ENCODE peak calls at places on chromosomes 12 and 14, in nine cellular contexts. Q is heart right ventricle, M is GM20000, W is kidney, L is transverse colon, A is Panc1, Y is sigmoid colon, G is cardiac fibroblast, T is astrocyte of the spinal cord. P is an unnamed sample.

GRCh38 chr14:104271394-104271793 is 133.0 kb downstream of the KIF26A start:
- DNase-seq in Y (no peak), L (no peak), M (no peak), Q (no peak), W (no peak), A (no peak), T (no peak), G (no peak), P (no peak)

GRCh38 chr12:72901685-72902084 is 629.5 kb downstream of the TRHDE start:
- DNase-seq in G (no peak), W (no peak), T (no peak), Y (no peak), A (no peak), M (no peak), L (no peak), Q (no peak), P (no peak)

GRCh38 chr12:85036241-85036707 is at the start of the genes LRRIQ1 and TSPAN19:
- DNase-seq in Y (peak; percentile 76), T (peak; percentile 92), M (peak; percentile 63), Q (peak; percentile 64), W (peak; percentile 75), A (peak; percentile 39), L (peak; percentile 48), G (peak; percentile 93), P (peak; percentile 69)

GRCh38 chr14:103257211-103257962 is 76.7 kb upstream of the EIF5 start:
- DNase-seq in M (no peak), W (no peak), Y (no peak), A (no peak), Q (no peak), G (peak; percentile 51), T (no peak), L (no peak), P (no peak)

GRCh38 chr12:75455839-75456238 is 24.7 kb upstream of the GLIPR1 start:
- DNase-seq in T (no peak), L (no peak), Q (no peak), G (no peak), A (no peak), Y (no peak), W (no peak), M (no peak), P (no peak)

GRCh38 chr12:91140660-91141045 is 29.4 kb upstream of the LUM start:
- DNase-seq in G (peak; percentile 80), W (no peak), A (no peak), Q (peak; percentile 19), L (no peak), T (no peak), M (no peak), Y (no peak), P (no peak)

GRCh38 chr12:113347892-113348291 is 10.5 kb upstream of the PLBD2 start:
- DNase-seq in M (no peak), W (no peak), L (no peak), T (no peak), Y (no peak), G (no peak), Q (no peak), A (no peak), P (no peak)

GRCh38 chr12:113436586-113436985 is 14.4 kb downstream of the SDSL start:
- DNase-seq in M (no peak), A (no peak), G (no peak), Q (no peak), T (no peak), L (no peak), W (peak; percentile 55), Y (no peak), P (peak; percentile 90)

GRCh38 chr14:25765909-25766308 is 716.0 kb upstream of the STXBP6 start:
- DNase-seq in W (no peak), M (no peak), Y (no peak), L (no peak), Q (no peak), A (no peak), G (no peak), T (no peak), P (no peak)

GRCh38 chr14:54425537-54426274 is 15.5 kb downstream of the CNIH1 start:
- DNase-seq in Q (no peak), L (no peak), G (no peak), T (no peak), Y (no peak), W (no peak), A (no peak), M (no peak), P (no peak)

GRCh38 chr12:58833844-58834243 is 86.5 kb downstream of the LRIG3 start:
- DNase-seq in Y (no peak), A (no peak), M (no peak), T (no peak), G (peak; percentile 10), Q (no peak), L (no peak), W (no peak), P (no peak)
- TF ChIP-seq CTCF in Y (no peak), A (no peak), M (no peak), T (no peak), G (no peak), Q (no peak), L (no peak), W (peak; percentile 14), P (no peak)

DNA sequence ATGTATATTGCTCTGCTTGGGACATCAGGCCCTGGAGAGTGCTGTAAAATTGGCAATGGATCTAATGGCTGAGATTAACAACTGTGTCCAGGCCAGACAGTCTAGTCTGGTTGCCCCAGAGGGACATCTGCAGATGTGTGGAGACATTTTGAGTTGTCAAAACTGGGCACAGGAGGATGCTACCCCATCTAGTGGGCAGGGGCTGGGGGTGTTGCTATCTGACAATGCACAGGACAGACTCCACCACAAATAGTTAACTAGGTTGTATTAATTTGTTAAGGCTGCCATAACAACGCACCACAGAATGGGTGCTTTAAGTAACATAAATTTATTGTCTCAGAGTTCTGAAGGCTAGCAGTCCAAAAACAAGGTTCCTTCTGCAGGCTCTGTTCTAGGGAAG is 302.5 kb upstream of the AMIGO2 start:
- DNase-seq in G (no peak), A (no peak), W (no peak), Y (no peak), M (no peak), Q (no peak), T (no peak), L (no peak), P (no peak)
- TF ChIP-seq CTCF in G (no peak), A (no peak), W (no peak), Y (no peak), M (no peak), Q (no peak), T (no peak), L (no peak), P (no peak)

GRCh38 chr14:101508948-101509729 is 52.2 kb upstream of the DIO3 start:
- DNase-seq in Y (peak; percentile 59), L (no peak), Q (no peak), A (no peak), W (peak; percentile 53), G (no peak), T (no peak), M (no peak), P (peak; percentile 84)

GRCh38 chr14:101509730-101510371 is 51.4 kb upstream of the DIO3 start:
- DNase-seq in Y (peak; percentile 36), A (no peak), W (peak; percentile 57), G (no peak), L (no peak), Q (no peak), M (no peak), T (no peak), P (peak; percentile 58)

GRCh38 chr14:101506921-101507300 is 54.4 kb upstream of the DIO3 start:
- DNase-seq in M (no peak), T (no peak), Y (peak; percentile 55), Q (no peak), A (no peak), G (no peak), W (peak; percentile 61), L (peak; percentile 5), P (peak; percentile 85)

GRCh38 chr14:101507306-101508150 is 53.8 kb upstream of the DIO3 start:
- DNase-seq in W (peak; percentile 33), T (no peak), G (no peak), Q (no peak), L (peak; percentile 5), M (no peak), A (no peak), Y (peak; percentile 43), P (peak; percentile 49)

DNA sequence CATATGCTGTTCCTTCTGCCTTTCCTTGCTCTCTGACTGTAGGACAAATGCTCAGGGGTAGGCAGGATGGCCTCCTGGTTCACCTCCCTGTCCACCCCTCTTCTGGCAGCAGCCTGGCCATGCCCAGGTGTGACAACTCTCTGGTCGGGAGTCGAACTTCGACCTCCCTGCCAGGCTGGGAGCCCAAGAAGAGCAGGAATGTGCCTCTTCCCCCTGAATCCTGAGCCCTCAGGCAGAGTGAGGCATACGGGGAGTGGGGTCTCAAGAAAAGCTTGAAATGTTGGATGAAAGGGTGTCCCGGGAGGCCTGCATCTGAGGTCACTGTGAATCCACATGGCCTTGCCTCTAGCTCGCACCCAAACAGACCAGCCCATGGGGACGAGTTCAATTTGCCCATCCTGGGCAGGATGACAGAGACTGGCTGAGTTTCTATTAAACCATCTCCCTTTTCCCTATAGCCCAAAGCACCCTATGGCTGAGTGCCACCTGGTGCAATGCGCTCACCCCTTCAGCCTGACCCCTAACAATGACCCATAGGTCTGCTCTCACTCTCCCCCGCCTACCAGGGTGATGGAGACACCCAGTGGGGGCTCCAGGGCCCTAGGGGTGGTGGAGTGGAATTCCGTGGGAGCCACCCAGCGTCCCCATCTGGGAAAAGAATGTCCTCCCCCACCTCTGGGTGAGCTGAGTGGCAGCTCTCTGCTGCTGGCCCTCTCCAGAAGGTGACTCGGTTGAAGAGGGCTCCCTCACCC is 52.9 kb upstream of the DIO3 start:
- DNase-seq in T (no peak), Q (no peak), A (no peak), Y (peak; percentile 40), M (no peak), L (peak; percentile 0), W (peak; percentile 37), G (no peak), P (peak; percentile 50)
- TF ChIP-seq CTCF in T (no peak), Q (no peak), A (no peak), Y (no peak), M (no peak), L (no peak), W (no peak), G (no peak), P (no peak)

GRCh38 chr14:63633801-63634200 is 7.9 kb downstream of the WDR89 start:
- DNase-seq in M (no peak), Q (no peak), L (no peak), Y (no peak), A (no peak), G (no peak), W (no peak), T (no peak), P (no peak)

GRCh38 chr14:63632932-63633514 is 8.6 kb downstream of the WDR89 start:
- DNase-seq in T (peak; percentile 23), G (peak; percentile 57), Q (no peak), A (no peak), W (no peak), M (peak; percentile 32), L (no peak), Y (no peak), P (no peak)
- TF ChIP-seq CTCF in T (peak; percentile 61), G (peak; percentile 59), Q (no peak), A (peak; percentile 45), W (peak; percentile 34), M (peak; percentile 52), L (peak; percentile 54), Y (no peak), P (peak; percentile 84)

DNA sequence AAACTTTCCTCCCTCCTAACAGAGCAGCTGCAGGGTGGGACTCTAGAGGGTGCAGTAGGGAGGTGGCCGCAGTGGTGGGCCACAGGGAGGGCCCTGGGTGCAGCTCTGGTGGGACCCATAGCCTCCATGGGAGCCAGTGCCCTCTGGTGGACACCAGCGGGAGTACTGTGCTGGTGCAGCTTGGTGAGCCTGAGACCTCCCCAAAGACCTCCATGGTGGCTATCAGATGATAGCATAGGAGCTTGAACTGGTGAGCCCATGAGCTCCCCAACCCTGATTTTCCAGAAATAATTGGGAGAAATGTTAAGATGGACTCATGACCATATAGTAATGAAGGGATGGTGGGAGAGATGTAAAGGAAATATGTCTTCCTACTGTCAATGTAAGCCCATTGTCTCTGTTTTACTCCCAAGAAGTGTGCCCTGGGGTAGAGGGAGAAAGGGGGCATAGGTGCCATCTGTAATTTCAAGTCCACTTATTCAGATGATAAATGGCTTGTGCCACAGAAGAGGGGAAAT is 98.7 kb downstream of the GAS2L3 start:
- DNase-seq in G (peak; percentile 15), W (no peak), Q (no peak), A (peak; percentile 35), Y (no peak), T (no peak), L (peak; percentile 15), M (peak; percentile 47), P (no peak)
- TF ChIP-seq CTCF in G (peak; percentile 70), W (peak; percentile 16), Q (no peak), A (peak; percentile 84), Y (no peak), T (peak; percentile 63), L (peak; percentile 51), M (peak; percentile 71), P (peak; percentile 71)

P was measured in chondrocyte.